ENCODE peak calls at places on chromosomes 4 and X, in nine cellular contexts. T is CD4-positive, CD25-positive, alpha-beta regulatory T cell; X is osteocyte; Q is BJ; B is posterior vena cava; V is RWPE1; I is endodermal cell; K is iris pigment epithelial cell; C is activated naive CD8-positive, alpha-beta T cell treated with anti-CD3 and anti-CD28 coated beads, Interleukin-2, amount 50 U/mL, for 24 hours. D is an unnamed sample.

GRCh38 chr4:100428051-100428450 is 89.8 kb downstream of the EMCN start:
- DNase-seq in T (no peak), B (no peak), V (peak; percentile 32), C (no peak), X (no peak), K (peak; percentile 93), Q (no peak), I (no peak), D (no peak)

GRCh38 chr4:113080050-113080449 is 30.6 kb downstream of the ANK2 start:
- DNase-seq in C (no peak), B (no peak), T (no peak), K (peak; percentile 21), Q (no peak), X (no peak), V (no peak), I (peak; percentile 64), D (no peak)

GRCh38 chr4:43732829-43733426 is 715.7 kb downstream of the KCTD8 start:
- DNase-seq in I (no peak), B (no peak), T (no peak), K (no peak), Q (no peak), C (no peak), X (no peak), V (no peak), D (no peak)

GRCh38 chr4:173182403-173182802 is 13.8 kb downstream of the GALNT7 start:
- DNase-seq in X (no peak), V (peak; percentile 71), B (no peak), Q (peak; percentile 56), I (no peak), C (no peak), T (no peak), K (peak; percentile 84), D (no peak)

GRCh38 chrX:104420907-104421306 is 145.1 kb upstream of the IL1RAPL2 start:
- DNase-seq in X (no peak), C (no peak), K (no peak), V (no peak), I (no peak), Q (no peak), B (no peak), T (no peak), D (peak; percentile 22)

GRCh38 chrX:16164748-16165147 is 2.5 kb upstream of the MAGEB17 start:
- DNase-seq in T (no peak), I (no peak), X (no peak), Q (no peak), C (no peak), K (no peak), B (no peak), V (no peak), D (no peak)

GRCh38 chr4:164949448-164950118 is 27.9 kb downstream of the TRIM61 start:
- DNase-seq in Q (no peak), T (no peak), B (no peak), X (no peak), K (no peak), C (no peak), I (peak; percentile 83), V (no peak), D (no peak)

GRCh38 chr4:145954924-145955339 is 16.3 kb upstream of the ZNF827 start:
- DNase-seq in T (no peak), B (no peak), K (peak; percentile 98), I (no peak), V (peak; percentile 94), C (no peak), Q (no peak), X (no peak), D (no peak)

GRCh38 chr4:124085561-124086180 is 626.9 kb downstream of the ANKRD50 start:
- DNase-seq in T (no peak), I (no peak), K (peak; percentile 67), Q (no peak), X (no peak), C (no peak), V (no peak), B (no peak), D (no peak)

GRCh38 chrX:153408871-153409351 is 2.4 kb upstream of the ZFP92 start:
- DNase-seq in I (no peak), Q (no peak), T (no peak), V (no peak), X (no peak), C (no peak), B (peak; percentile 59), K (no peak), D (no peak)

GRCh38 chr4:26263165-26263564 is 57.6 kb upstream of the RBPJ start:
- DNase-seq in Q (no peak), T (no peak), I (peak; percentile 63), C (no peak), B (no peak), X (no peak), K (no peak), V (peak; percentile 55), D (no peak)

GRCh38 chr4:68250151-68250930 is 4.8 kb upstream of the TMPRSS11B start:
- DNase-seq in B (no peak), K (no peak), X (no peak), V (no peak), I (no peak), T (no peak), Q (no peak), C (peak; percentile 14), D (no peak)

GRCh38 chr4:98374643-98375042 is 113.5 kb downstream of the RAP1GDS1 start:
- DNase-seq in K (peak; percentile 24), B (no peak), C (no peak), T (no peak), V (no peak), Q (no peak), I (no peak), X (no peak), D (no peak)

GRCh38 chr4:98262431-98262830 is 1.2 kb downstream of the RAP1GDS1 start:
- DNase-seq in C (no peak), X (no peak), Q (no peak), I (no peak), B (no peak), T (peak; percentile 13), K (peak; percentile 12), V (no peak), D (no peak)

GRCh38 chr4:185847352-185848078 is 35.5 kb upstream of the SORBS2 start:
- DNase-seq in K (peak; percentile 78), C (no peak), I (peak; percentile 78), B (no peak), T (no peak), Q (peak; percentile 47), X (no peak), V (peak; percentile 82), D (no peak)

GRCh38 chrX:44342866-44343265 is 606 bp downstream of the EFHC2 start:
- DNase-seq in X (no peak), Q (no peak), V (no peak), T (no peak), B (no peak), C (no peak), K (no peak), I (no peak), D (no peak)

GRCh38 chr4:153733751-153734448 is 25.9 kb downstream of the RNF175 start:
- DNase-seq in K (no peak), I (no peak), X (no peak), T (no peak), B (no peak), Q (no peak), V (no peak), C (no peak), D (no peak)

GRCh38 chr4:101458914-101459313 is 111.6 kb upstream of the PPP3CA start:
- DNase-seq in X (no peak), C (no peak), B (no peak), T (no peak), I (no peak), K (peak; percentile 71), V (no peak), Q (no peak), D (no peak)